ENCODE peak calls at places on chromosomes 5 and 9, in five cellular contexts. F is neuronal stem cell, Y is mesendoderm, K is H9, D is trophoblast cell. M is an unnamed sample.

GRCh38 chr9:88013051-88013450 is 38.7 kb upstream of the CDK20 start:
- DNase-seq in F (no peak), Y (peak; percentile 59), K (no peak), D (no peak), M (no peak)

GRCh38 chr5:119666542-119666941 is 37.2 kb downstream of the FAM170A start:
- DNase-seq in F (no peak), Y (no peak), K (no peak), D (no peak), M (no peak)

GRCh38 chr5:14676320-14676719 is 11.8 kb downstream of the OTULIN start:
- DNase-seq in F (no peak), Y (no peak), K (no peak), D (no peak), M (peak; percentile 40)

GRCh38 chr9:127989094-127989493 is 8.3 kb upstream of the EEIG1 start:
- DNase-seq in F (no peak), Y (no peak), K (no peak), D (no peak), M (no peak)

GRCh38 chr9:7561527-7561926 is 238.1 kb downstream of the DMAC1 start:
- DNase-seq in F (no peak), Y (no peak), K (no peak), D (no peak), M (no peak)

GRCh38 chr9:126487856-126488255 is 125.9 kb upstream of the LMX1B start:
- DNase-seq in F (no peak), Y (no peak), K (no peak), D (no peak), M (no peak)

GRCh38 chr5:134138416-134139376 is 24.2 kb downstream of the TCF7 start:
- DNase-seq in F (no peak), Y (no peak), K (peak; percentile 23), D (peak; percentile 59), M (peak; percentile 69)

GRCh38 chr5:80346055-80346454 is 26.3 kb downstream of the SPZ1 start:
- DNase-seq in F (no peak), Y (peak; percentile 72), K (peak; percentile 63), D (peak; percentile 0), M (no peak)

GRCh38 chr9:121989010-121989409 is 104.1 kb downstream of the TTLL11 start:
- DNase-seq in F (peak; percentile 23), Y (peak; percentile 85), K (peak; percentile 80), D (no peak), M (peak; percentile 39)

GRCh38 chr5:80835128-80835527 is 125.0 kb upstream of the RASGRF2 start:
- DNase-seq in F (no peak), Y (no peak), K (no peak), D (peak; percentile 43), M (no peak)

GRCh38 chr5:143893638-143894037 is 81.7 kb downstream of the HMHB1 start:
- DNase-seq in F (no peak), Y (no peak), K (no peak), D (no peak), M (no peak)

GRCh38 chr5:15365040-15365439 is 134.9 kb upstream of the FBXL7 start:
- DNase-seq in F (no peak), Y (no peak), K (no peak), D (no peak), M (no peak)

GRCh38 chr5:150342583-150342982 is 14.9 kb upstream of the TCOF1 start:
- DNase-seq in F (no peak), Y (no peak), K (no peak), D (no peak), M (no peak)

GRCh38 chr5:124524552-124525232 is 221.7 kb downstream of the ZNF608 start:
- DNase-seq in F (no peak), Y (peak; percentile 21), K (no peak), D (no peak), M (no peak)

GRCh38 chr9:113587471-113588031 is 124.0 kb downstream of the RGS3 start:
- DNase-seq in F (no peak), Y (peak; percentile 56), K (peak; percentile 76), D (no peak), M (peak; percentile 38)

GRCh38 chr5:174187481-174187880 is 142.0 kb downstream of the NSG2 start:
- DNase-seq in F (no peak), Y (no peak), K (peak; percentile 10), D (no peak), M (no peak)

GRCh38 chr5:115050860-115051259 is 118.8 kb downstream of the TRIM36 start:
- DNase-seq in F (no peak), Y (no peak), K (no peak), D (no peak), M (no peak)

GRCh38 chr5:37926732-37927131 is 86.9 kb upstream of the GDNF start:
- DNase-seq in F (no peak), Y (no peak), K (no peak), D (no peak), M (peak; percentile 16)

GRCh38 chr9:93895535-93895934 is 59.6 kb downstream of the BARX1 start:
- DNase-seq in F (no peak), Y (no peak), K (peak; percentile 14), D (no peak), M (no peak)

GRCh38 chr9:95574176-95574575 is 57.4 kb upstream of the PTCH1 start:
- DNase-seq in F (no peak), Y (no peak), K (no peak), D (no peak), M (no peak)

GRCh38 chr9:75083188-75083976 is 4.6 kb downstream of the NMRK1 start:
- DNase-seq in F (no peak), Y (peak; percentile 94), K (peak; percentile 74), D (no peak), M (no peak)

GRCh38 chr9:91196103-91196761 is 165.5 kb downstream of the AUH start:
- DNase-seq in F (no peak), Y (no peak), K (no peak), D (no peak), M (no peak)
- H3K4ac ChIP-seq in F (no peak overlapping the region), Y (no peak overlapping the region), K (no peak overlapping the region), D (no peak overlapping the region), M (peak overlapping the region; percentile 97)

GRCh38 chr9:33263936-33264472 is 504 bp downstream of the BAG1 start:
- DNase-seq in F (no peak), Y (no peak), K (peak; percentile 39), D (no peak), M (no peak)
- H3K4ac ChIP-seq in F (no peak overlapping the region), Y (peak overlapping the region; percentile 17), K (no peak overlapping the region), D (peak overlapping the region; percentile 91), M (peak overlapping the region; percentile 86)

GRCh38 chr9:92030367-92030766 is 80.3 kb upstream of the ROR2 start:
- DNase-seq in F (no peak), Y (no peak), K (no peak), D (no peak), M (no peak)
- H3K4ac ChIP-seq in F (no peak overlapping the region), Y (no peak overlapping the region), K (no peak overlapping the region), D (no peak overlapping the region), M (no peak overlapping the region)

DNA sequence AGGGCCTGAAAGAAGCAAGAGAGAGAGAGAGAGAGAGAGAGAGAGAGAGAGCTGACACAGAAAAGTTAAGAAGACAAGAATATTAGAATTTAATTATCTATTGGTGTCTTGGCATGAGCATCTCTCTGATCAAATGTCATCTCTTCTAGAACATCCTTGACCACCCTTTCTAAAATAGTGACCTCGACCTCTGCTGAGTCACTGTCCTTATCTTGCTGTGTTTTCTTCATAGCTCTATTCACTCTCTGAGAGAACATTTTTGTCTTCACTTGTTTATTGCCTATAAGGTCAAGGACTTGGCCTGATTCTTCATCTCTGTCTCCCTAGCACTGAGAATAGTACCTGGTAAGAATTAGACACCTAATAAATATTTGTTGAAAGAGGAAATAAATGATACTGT is 383.8 kb upstream of the RPS23 start:
- DNase-seq in F (no peak), Y (no peak), K (no peak), D (no peak), M (no peak)
- H3K4ac ChIP-seq in F (no peak overlapping the region), Y (no peak overlapping the region), K (no peak overlapping the region), D (no peak overlapping the region), M (no peak overlapping the region)

M was measured in IMR-90.